ENCODE peak calls at places on chromosomes 7 and 10, in five cellular contexts. U, H, O, X and B are unnamed samples.

GRCh38 chr7:151984612-151985011 is 28.4 kb downstream of the GALNTL5 start:
- DNase-seq in U (no peak), H (no peak), O (no peak), X (no peak), B (no peak)

GRCh38 chr7:45863715-45864114 is 9.2 kb downstream of the CCDC201 start:
- DNase-seq in U (no peak), H (no peak), O (no peak), X (no peak), B (no peak)

GRCh38 chr7:40544932-40545331 is 410.1 kb downstream of the SUGCT start:
- DNase-seq in U (no peak), H (no peak), O (no peak), X (no peak), B (no peak)

GRCh38 chr10:22002531-22003110 is 909 bp downstream of the DNAJC1 start:
- DNase-seq in U (peak), H (no peak), O (no peak), X (no peak), B (no peak)

GRCh38 chr10:19097151-19097550 is 48.5 kb downstream of the MALRD1 start:
- DNase-seq in U (no peak), H (no peak), O (no peak), X (no peak), B (no peak)

GRCh38 chr7:87370660-87371180 is 25.3 kb downstream of the CROT start:
- DNase-seq in U (no peak), H (no peak), O (no peak), X (no peak), B (no peak)

GRCh38 chr10:130138479-130138866 is 2.3 kb downstream of the GLRX3 start:
- DNase-seq in U (peak), H (no peak), O (peak), X (no peak), B (no peak)

GRCh38 chr10:5564537-5565204 is 39.9 kb downstream of the CALML3 start:
- DNase-seq in U (peak), H (no peak), O (no peak), X (no peak), B (peak)

GRCh38 chr10:120941468-120941867 is 90.3 kb downstream of the WDR11 start:
- DNase-seq in U (no peak), H (no peak), O (no peak), X (no peak), B (no peak)

GRCh38 chr7:54944179-54944578 is 74.6 kb upstream of the EGFR start:
- DNase-seq in U (no peak), H (no peak), O (no peak), X (no peak), B (no peak)

GRCh38 chr10:71082930-71083329 is 129.4 kb upstream of the UNC5B start:
- DNase-seq in U (no peak), H (no peak), O (no peak), X (peak), B (no peak)

GRCh38 chr7:34845666-34846361 is 187.8 kb downstream of the NPSR1 start:
- DNase-seq in U (no peak), H (no peak), O (no peak), X (no peak), B (no peak)

GRCh38 chr10:28734940-28735759 is 57.8 kb downstream of the BAMBI start:
- DNase-seq in U (peak), H (no peak), O (peak), X (no peak), B (no peak)

GRCh38 chr7:16027396-16027795 is 340.9 kb upstream of the MEOX2 start:
- DNase-seq in U (no peak), H (no peak), O (no peak), X (no peak), B (no peak)
- TF ChIP-seq CTCF in U (no peak), H (no peak), O (no peak), X (no peak), B (no peak)

GRCh38 chr7:4714767-4715384 is 32.8 kb downstream of the FOXK1 start:
- DNase-seq in U (no peak), H (no peak), O (no peak), X (no peak), B (no peak)

GRCh38 chr7:4714161-4714700 is 32.1 kb downstream of the FOXK1 start:
- DNase-seq in U (no peak), H (no peak), O (no peak), X (no peak), B (no peak)

GRCh38 chr7:4716946-4717694 is 35.0 kb downstream of the FOXK1 start:
- DNase-seq in U (no peak), H (no peak), O (no peak), X (no peak), B (no peak)

GRCh38 chr7:4713183-4713784 is 31.2 kb downstream of the FOXK1 start:
- DNase-seq in U (peak), H (no peak), O (peak), X (no peak), B (no peak)

GRCh38 chr7:4715385-4715770 is 33.3 kb downstream of the FOXK1 start:
- DNase-seq in U (no peak), H (peak), O (peak), X (peak), B (no peak)
- TF ChIP-seq CTCF in U (no peak), H (no peak), O (no peak), X (no peak), B (no peak)

GRCh38 chr10:103884681-103885139 is 29.3 kb upstream of the SH3PXD2A start:
- DNase-seq in U (peak), H (no peak), O (no peak), X (peak), B (no peak)
- TF ChIP-seq CTCF in U (peak), H (peak), O (no peak), X (peak), B (peak)

GRCh38 chr7:124662937-124663336 is 102.7 kb downstream of the GPR37 start:
- DNase-seq in U (no peak), H (no peak), O (no peak), X (no peak), B (no peak)
- TF ChIP-seq CTCF in U (no peak), H (no peak), O (no peak), X (no peak), B (no peak)

DNA sequence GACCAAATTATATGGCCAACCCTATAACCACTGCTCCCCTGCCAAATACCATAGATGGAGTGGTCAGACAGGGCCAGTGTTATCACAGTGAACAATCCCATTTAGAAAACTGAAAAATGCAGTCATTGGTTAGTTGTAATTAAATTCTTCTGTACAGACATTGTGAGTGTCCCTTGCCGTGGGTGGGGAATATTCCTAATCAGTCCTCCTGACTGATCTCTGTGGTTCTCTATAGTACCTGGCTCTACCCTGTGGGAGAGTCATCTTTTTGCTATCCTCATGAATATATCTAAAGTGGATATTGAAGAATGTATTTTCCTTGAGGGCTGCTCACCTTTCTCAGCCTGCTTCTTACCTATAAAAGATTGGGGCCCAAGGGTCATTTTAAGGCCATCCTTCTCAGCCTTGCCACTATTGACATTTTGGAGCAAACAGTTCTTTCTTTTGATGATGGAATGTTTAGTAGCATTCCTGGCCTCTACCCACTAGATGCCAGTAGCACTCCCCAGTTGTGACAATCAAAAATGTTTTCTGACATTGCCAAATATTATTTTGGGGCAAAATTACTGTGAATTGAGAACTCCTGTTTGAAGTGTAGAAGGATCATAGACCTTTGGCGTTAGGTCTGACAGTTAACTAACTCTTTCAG is 110.2 kb downstream of the MAPK8 start:
- DNase-seq in U (no peak), H (no peak), O (no peak), X (no peak), B (no peak)
- TF ChIP-seq CTCF in U (no peak), H (no peak), O (no peak), X (no peak), B (no peak)

DNA sequence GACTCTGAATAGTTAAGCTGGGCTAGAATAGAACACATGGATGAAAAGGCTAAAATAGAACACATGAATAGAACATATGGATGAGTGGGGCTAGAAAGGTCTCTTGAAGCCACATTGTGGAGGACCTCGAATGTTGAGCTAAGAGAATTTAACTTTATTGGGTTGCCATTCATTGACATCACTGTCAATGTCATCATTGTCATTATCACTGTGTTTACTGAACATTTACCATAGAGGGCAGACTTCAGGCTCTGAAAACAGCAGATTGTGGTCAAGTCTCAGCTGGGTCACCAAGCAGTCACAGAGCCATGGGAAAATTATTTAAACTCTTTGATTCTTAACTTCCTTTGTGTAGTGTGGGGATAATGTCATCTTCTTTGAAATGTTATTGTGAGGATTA is 80.4 kb downstream of the WDFY4 start:
- DNase-seq in U (peak), H (no peak), O (no peak), X (no peak), B (no peak)
- TF ChIP-seq CTCF in U (peak), H (no peak), O (no peak), X (no peak), B (no peak)

DNA sequence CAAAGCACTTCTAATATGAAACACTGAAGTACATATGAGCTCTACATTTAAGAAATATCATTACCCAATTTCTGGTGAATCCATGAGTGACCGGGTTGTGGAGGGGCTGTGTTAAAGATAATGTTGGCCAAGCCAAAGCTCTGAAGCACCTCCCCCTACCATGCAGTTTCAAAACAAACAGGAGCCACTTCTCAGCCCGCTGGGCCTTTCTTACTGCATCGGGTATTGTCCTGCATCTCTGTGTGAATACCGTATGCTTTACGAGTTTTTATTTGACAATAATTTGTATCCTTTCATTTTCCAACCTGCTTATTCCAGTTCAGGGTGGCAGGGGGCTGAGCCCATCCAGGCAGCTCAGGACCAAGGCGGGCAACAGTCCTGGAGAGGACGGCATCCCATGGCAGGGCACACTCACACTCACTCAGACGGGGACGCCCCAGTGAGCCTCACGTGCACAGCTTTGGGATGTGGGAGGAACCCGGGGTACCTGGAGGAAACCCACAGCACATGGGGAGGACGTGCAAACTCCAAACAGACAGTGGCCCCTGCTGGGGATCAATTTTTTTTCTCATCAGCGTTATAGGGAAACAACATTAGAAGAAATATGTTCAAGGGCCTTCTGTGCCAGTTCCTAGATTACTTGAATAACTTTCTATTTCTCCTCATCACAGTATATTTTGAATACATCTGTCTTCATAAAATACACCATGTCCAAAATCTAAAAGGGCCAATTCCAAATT is 1.9 kb downstream of the RNF32 start:
- DNase-seq in U (no peak), H (no peak), O (no peak), X (no peak), B (no peak)
- TF ChIP-seq CTCF in U (no peak), H (no peak), O (no peak), X (no peak), B (no peak)